ENCODE peak calls at places on chromosomes 7 and 10, in ten cellular contexts. N is uterus, V is vagina, D is sigmoid colon, X is PC-3, U is heart left ventricle, S is cardiac fibroblast, M is tibial nerve, L is HL-60, Z is PC-9. K is an unnamed sample.
A peak's percentile ranks its signal among the peaks of the same experiment; 100 is the strongest.

GRCh38 chr10:132230557-132231210 is 43.9 kb downstream of the DPYSL4 start:
- DNase-seq in N (no peak), V (no peak), D (no peak), X (no peak), U (peak; percentile 40), S (no peak), M (no peak), L (no peak), Z (no peak), K (no peak)

GRCh38 chr7:39741942-39742623 is 118.7 kb downstream of the RALA start:
- DNase-seq in N (no peak), V (no peak), D (no peak), X (peak; percentile 36), U (peak; percentile 75), S (peak; percentile 37), M (no peak), L (peak; percentile 62), Z (no peak), K (no peak)

GRCh38 chr10:122044045-122044661 is 55.2 kb downstream of the TACC2 start:
- DNase-seq in N (peak; percentile 49), V (no peak), D (peak; percentile 89), X (peak; percentile 32), U (no peak), S (no peak), M (peak; percentile 33), L (no peak), Z (peak; percentile 15), K (no peak)

GRCh38 chr7:123143206-123143605 is 56.6 kb downstream of the SLC13A1 start:
- DNase-seq in N (no peak), V (no peak), D (no peak), X (no peak), U (no peak), S (no peak), M (no peak), L (no peak), Z (no peak), K (no peak)

GRCh38 chr10:29105516-29106215 is 183.2 kb upstream of the LYZL1 start:
- DNase-seq in N (no peak), V (no peak), D (no peak), X (peak; percentile 84), U (no peak), S (peak; percentile 61), M (no peak), L (no peak), Z (peak; percentile 51), K (peak; percentile 63)

GRCh38 chr10:1476106-1476803 is 261.1 kb downstream of the ADARB2 start:
- DNase-seq in N (no peak), V (no peak), D (no peak), X (no peak), U (no peak), S (no peak), M (no peak), L (no peak), Z (no peak), K (no peak)

GRCh38 chr7:155715406-155715805 is 70.9 kb downstream of the RBM33 start:
- DNase-seq in N (no peak), V (no peak), D (no peak), X (no peak), U (no peak), S (no peak), M (no peak), L (no peak), Z (no peak), K (no peak)

GRCh38 chr7:106345421-106346166 is 60.8 kb upstream of the NAMPT start:
- DNase-seq in N (no peak), V (no peak), D (no peak), X (peak; percentile 53), U (no peak), S (peak; percentile 85), M (no peak), L (peak; percentile 42), Z (no peak), K (no peak)

GRCh38 chr10:60662917-60663614 is 115.2 kb upstream of the CDK1 start:
- DNase-seq in N (no peak), V (no peak), D (no peak), X (peak; percentile 54), U (no peak), S (peak; percentile 48), M (no peak), L (no peak), Z (no peak), K (no peak)

GRCh38 chr10:76399216-76399615 is 967.8 kb downstream of the LRMDA start:
- DNase-seq in N (no peak), V (no peak), D (no peak), X (no peak), U (no peak), S (peak; percentile 45), M (no peak), L (no peak), Z (no peak), K (no peak)

GRCh38 chr7:139698278-139698677 is 79.5 kb downstream of the HIPK2 start:
- DNase-seq in N (no peak), V (no peak), D (no peak), X (no peak), U (no peak), S (no peak), M (no peak), L (no peak), Z (no peak), K (no peak)

GRCh38 chr10:110833234-110833940 is 38.3 kb upstream of the PDCD4 start:
- DNase-seq in N (no peak), V (no peak), D (peak; percentile 50), X (no peak), U (no peak), S (no peak), M (no peak), L (no peak), Z (no peak), K (no peak)

GRCh38 chr10:75356484-75356883 is 45.1 kb downstream of the ZNF503 start:
- DNase-seq in N (no peak), V (no peak), D (no peak), X (no peak), U (no peak), S (no peak), M (no peak), L (no peak), Z (no peak), K (no peak)

GRCh38 chr7:45599851-45600706 is 25.9 kb downstream of the ADCY1 start:
- DNase-seq in N (no peak), V (peak; percentile 90), D (no peak), X (no peak), U (no peak), S (no peak), M (no peak), L (no peak), Z (no peak), K (no peak)

GRCh38 chr7:3910041-3910440 is 609.0 kb downstream of the SDK1 start:
- DNase-seq in N (no peak), V (no peak), D (no peak), X (no peak), U (no peak), S (no peak), M (no peak), L (no peak), Z (no peak), K (no peak)

GRCh38 chr7:17298840-17299476 is 506 bp downstream of the AHR start:
- DNase-seq in N (peak; percentile 37), V (no peak), D (peak; percentile 78), X (peak; percentile 41), U (peak; percentile 74), S (no peak), M (peak; percentile 43), L (peak; percentile 35), Z (peak; percentile 57), K (no peak)

GRCh38 chr7:139895141-139895829 is 66.2 kb downstream of the TBXAS1 start:
- DNase-seq in N (no peak), V (peak; percentile 93), D (no peak), X (no peak), U (no peak), S (no peak), M (no peak), L (no peak), Z (no peak), K (no peak)

GRCh38 chr7:108290344-108291134 is 160.4 kb upstream of the LAMB4 start:
- DNase-seq in N (no peak), V (no peak), D (no peak), X (no peak), U (no peak), S (peak; percentile 55), M (no peak), L (no peak), Z (no peak), K (no peak)
- H3K4me3 ChIP-seq in N (no peak overlapping the region), V (no peak overlapping the region), D (no peak overlapping the region), X (no peak overlapping the region), U (no peak overlapping the region), S (no peak overlapping the region), M (no peak overlapping the region), L (no peak overlapping the region), Z (no peak overlapping the region), K (no peak overlapping the region)

GRCh38 chr7:100803398-100804161 is 23.7 kb downstream of the EPHB4 start:
- DNase-seq in N (peak; percentile 89), V (no peak), D (peak; percentile 92), X (peak; percentile 87), U (peak; percentile 70), S (peak; percentile 88), M (peak; percentile 83), L (peak; percentile 93), Z (peak; percentile 76), K (peak; percentile 84)
- H3K4me3 ChIP-seq in N (no peak overlapping the region), V (no peak overlapping the region), D (no peak overlapping the region), X (peak overlapping the region; percentile 34), U (no peak overlapping the region), S (no peak overlapping the region), M (no peak overlapping the region), L (peak overlapping the region; percentile 20), Z (no peak overlapping the region), K (no peak overlapping the region)

GRCh38 chr10:70131560-70131937 is 1.1 kb downstream of the AIFM2 start:
- DNase-seq in N (no peak), V (no peak), D (peak; percentile 40), X (no peak), U (no peak), S (no peak), M (no peak), L (no peak), Z (peak; percentile 24), K (no peak)

GRCh38 chr10:70135684-70136083 is 3.1 kb upstream of the AIFM2 start:
- DNase-seq in N (peak; percentile 5), V (peak; percentile 3), D (peak; percentile 48), X (no peak), U (no peak), S (no peak), M (no peak), L (peak; percentile 26), Z (no peak), K (no peak)

GRCh38 chr10:70135046-70135445 is 2.4 kb upstream of the AIFM2 start:
- DNase-seq in N (peak; percentile 3), V (no peak), D (peak; percentile 42), X (no peak), U (no peak), S (no peak), M (no peak), L (no peak), Z (no peak), K (no peak)

GRCh38 chr10:70130878-70131559 is 1.6 kb downstream of the AIFM2 start:
- DNase-seq in N (no peak), V (no peak), D (peak; percentile 74), X (peak; percentile 87), U (no peak), S (peak; percentile 86), M (peak; percentile 38), L (no peak), Z (peak; percentile 22), K (peak; percentile 16)

GRCh38 chr10:70132098-70133029 is at the start of gene AIFM2:
- DNase-seq in N (peak; percentile 75), V (no peak), D (peak; percentile 93), X (peak; percentile 97), U (peak; percentile 86), S (peak; percentile 72), M (peak; percentile 61), L (no peak), Z (peak; percentile 90), K (no peak)
- H3K4me3 ChIP-seq in N (peak within 1 kb of the TSS; percentile 85), V (peak within 1 kb of the TSS; percentile 49), D (peak within 1 kb of the TSS; percentile 61), X (peak within 1 kb of the TSS; percentile 70), U (peak within 1 kb of the TSS; percentile 59), S (peak within 1 kb of the TSS; percentile 56), M (peak within 1 kb of the TSS; percentile 66), L (peak within 1 kb of the TSS; percentile 39), Z (peak within 1 kb of the TSS; percentile 100), K (peak within 1 kb of the TSS; percentile 55)

GRCh38 chr10:124523301-124523871 is 61.8 kb downstream of the LHPP start:
- DNase-seq in N (no peak), V (no peak), D (peak; percentile 71), X (no peak), U (no peak), S (no peak), M (peak; percentile 15), L (no peak), Z (no peak), K (no peak)
- H3K4me3 ChIP-seq in N (peak overlapping the region; percentile 10), V (peak overlapping the region; percentile 27), D (peak overlapping the region; percentile 3), X (no peak overlapping the region), U (peak overlapping the region; percentile 2), S (no peak overlapping the region), M (no peak overlapping the region), L (no peak overlapping the region), Z (no peak overlapping the region), K (no peak overlapping the region)